ENCODE peak calls at places on chromosomes 1 and 21, in four cellular contexts. P is heart right ventricle, B is heart left ventricle, U is psoas muscle. I is an unnamed sample.

GRCh38 chr1:227459977-227460376 is 103.4 kb upstream of the ZNF678 start:
- DNase-seq in P (no peak), B (no peak), U (no peak), I (no peak)

GRCh38 chr1:20069932-20070331 is at the start of gene PLA2G5:
- DNase-seq in P (peak), B (peak), U (peak), I (peak)

GRCh38 chr21:27422435-27422834 is 455.5 kb upstream of the ADAMTS5 start:
- DNase-seq in P (no peak), B (no peak), U (no peak), I (no peak)

GRCh38 chr1:88175631-88176226 is 508.3 kb upstream of the PKN2 start:
- DNase-seq in P (no peak), B (no peak), U (no peak), I (no peak)

GRCh38 chr1:59707216-59707615 is 107.5 kb upstream of the HOOK1 start:
- DNase-seq in P (peak), B (peak), U (peak), I (peak)

GRCh38 chr1:169586395-169587255 is at the start of gene F5:
- DNase-seq in P (peak), B (peak), U (peak), I (peak)

GRCh38 chr1:236922190-236922589 is 82.1 kb downstream of the MT1HL1 start:
- DNase-seq in P (no peak), B (no peak), U (no peak), I (no peak)

GRCh38 chr1:42436794-42437458 is 18.9 kb downstream of the ZMYND12 start:
- DNase-seq in P (no peak), B (no peak), U (no peak), I (no peak)

DNA sequence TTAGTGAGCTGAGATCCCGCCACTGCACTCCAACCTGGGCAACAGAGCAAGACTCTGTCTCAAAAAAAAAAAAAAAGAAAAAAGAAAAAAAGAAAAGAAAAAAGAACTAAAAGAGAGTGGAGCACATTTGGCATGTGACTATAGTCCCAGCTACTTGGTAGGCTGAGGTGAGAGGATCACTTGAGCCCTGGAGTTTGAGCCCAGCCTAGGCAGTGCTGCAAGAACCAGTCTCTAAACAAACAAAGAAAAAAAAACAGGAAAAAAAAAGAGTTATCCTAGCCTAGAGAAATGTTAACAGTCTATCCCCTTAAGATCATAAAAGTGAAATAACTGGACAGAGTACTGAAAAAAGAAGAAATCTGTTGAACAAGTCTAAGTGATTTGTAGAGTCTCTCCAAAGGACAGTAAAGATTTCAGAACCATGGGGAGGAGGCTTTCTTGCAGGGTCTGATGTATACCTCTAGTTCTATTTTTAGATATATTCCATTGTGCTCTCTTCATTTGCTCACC is 4.5 kb upstream of the PRDX1 start:
- DNase-seq in P (no peak), B (no peak), U (no peak), I (no peak)
- H3K27ac ChIP-seq in P (no peak), B (no peak), U (no peak), I (no peak)

DNA sequence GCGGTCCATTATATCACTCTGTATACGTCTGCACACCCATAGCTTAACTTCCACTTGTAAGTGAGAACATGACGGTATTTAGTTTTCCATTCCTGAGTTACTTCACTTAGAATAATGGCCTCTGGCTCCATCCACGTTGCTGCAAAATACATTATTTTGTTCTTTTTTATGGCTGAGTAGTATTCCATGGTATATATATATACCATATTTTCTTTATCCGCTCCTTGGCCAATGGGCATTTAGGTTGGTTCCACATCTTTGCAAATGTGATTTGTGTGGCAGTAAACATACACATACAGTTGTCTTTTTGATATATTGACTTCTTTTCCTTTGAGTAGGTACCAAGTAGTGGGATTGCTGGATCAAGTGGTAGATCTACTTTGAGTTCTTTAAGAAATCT is 245.1 kb downstream of the NFIA start:
- DNase-seq in P (no peak), B (no peak), U (no peak), I (no peak)
- H3K4me3 ChIP-seq in P (no peak), B (no peak), U (no peak), I (no peak)

GRCh38 chr21:30962013-30962412 is 76.3 kb downstream of the KRTAP19-8 start:
- DNase-seq in P (no peak), B (no peak), U (no peak), I (no peak)
- TF ChIP-seq CTCF in P (no peak), B (no peak), U (no peak), I (no peak)

GRCh38 chr1:210738256-210738655 is 395.7 kb downstream of the KCNH1 start:
- DNase-seq in P (no peak), B (no peak), U (no peak), I (no peak)

GRCh38 chr1:210741564-210741963 is 392.4 kb downstream of the KCNH1 start:
- DNase-seq in P (no peak), B (no peak), U (no peak), I (no peak)

GRCh38 chr1:210743038-210743437 is 390.9 kb downstream of the KCNH1 start:
- DNase-seq in P (no peak), B (no peak), U (no peak), I (no peak)

GRCh38 chr1:210736681-210737080 is 397.3 kb downstream of the KCNH1 start:
- DNase-seq in P (no peak), B (no peak), U (no peak), I (no peak)

DNA sequence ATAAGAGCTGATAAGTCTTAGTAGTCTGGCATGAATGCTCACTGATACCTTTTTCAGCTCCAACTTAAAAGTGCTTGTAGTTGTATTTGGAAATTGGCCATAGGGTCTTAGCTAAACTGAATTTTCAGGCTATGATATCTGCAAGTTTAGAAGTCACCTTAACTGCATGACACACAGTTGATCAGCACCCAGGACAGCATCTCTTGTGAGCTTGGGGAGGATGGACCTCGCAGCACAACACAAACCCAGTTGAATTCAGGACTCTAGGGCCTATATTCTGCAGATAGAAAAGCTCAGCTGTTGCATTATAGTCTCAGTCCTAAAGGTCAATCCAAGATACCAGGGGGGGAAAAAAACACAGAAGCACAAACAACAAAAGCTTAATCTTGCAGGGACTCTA is 394.3 kb downstream of the KCNH1 start:
- DNase-seq in P (no peak), B (no peak), U (no peak), I (no peak)
- H3K27ac ChIP-seq in P (no peak), B (no peak), U (no peak), I (no peak)

GRCh38 chr1:24110642-24111263 is 1.2 kb downstream of the MYOM3 start:
- DNase-seq in P (peak), B (peak), U (peak), I (peak)
- H3K4me3 ChIP-seq in P (peak), B (peak), U (peak), I (peak)

DNA sequence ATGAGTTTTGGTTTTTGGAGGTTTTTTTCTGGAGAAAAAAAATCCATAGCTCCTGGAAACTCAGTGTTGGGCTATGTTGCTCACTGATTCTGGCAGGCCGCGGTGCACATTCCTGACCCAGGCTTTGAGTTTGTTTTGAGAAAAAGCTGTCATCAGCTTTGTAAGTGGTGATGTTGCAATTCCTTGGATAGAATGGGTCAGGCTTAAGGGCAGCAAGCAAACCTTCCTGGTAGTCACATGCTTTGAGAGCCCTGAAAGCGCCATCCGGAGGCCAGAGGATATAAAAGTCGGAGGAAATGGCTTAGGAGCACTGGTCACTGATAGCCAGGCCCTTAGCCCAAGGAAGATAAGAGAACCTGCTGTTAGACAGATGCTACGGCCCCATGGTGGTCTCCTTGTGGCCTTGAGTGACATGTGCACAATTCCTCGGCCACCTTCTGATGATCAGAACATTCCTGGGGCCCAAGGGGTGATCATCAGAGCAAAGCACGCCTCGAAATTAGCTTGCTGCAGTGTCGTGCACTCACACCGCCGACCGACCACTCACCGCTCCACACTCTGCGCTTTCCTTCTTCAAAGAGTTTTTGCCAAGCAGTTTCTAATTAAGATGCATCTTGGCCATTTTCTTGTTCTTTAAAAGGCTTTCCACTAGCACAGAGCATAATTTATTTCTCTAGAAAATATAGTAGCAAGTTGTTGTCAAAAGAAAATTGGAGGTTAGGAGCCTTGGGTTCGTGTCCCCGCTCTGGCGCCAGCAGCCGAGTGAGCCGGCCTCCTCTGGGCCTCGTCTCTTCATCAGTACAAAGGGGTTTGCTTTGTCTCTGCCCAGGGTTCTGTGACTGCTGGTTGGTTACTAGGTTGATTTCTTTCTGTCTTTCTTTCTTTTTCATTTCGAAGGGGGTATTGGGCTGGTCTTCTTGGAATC is 78.7 kb downstream of the MAN1C1 start:
- DNase-seq in P (peak), B (peak), U (peak), I (peak)
- TF ChIP-seq CTCF in P (no peak), B (peak), U (peak), I (peak)

DNA sequence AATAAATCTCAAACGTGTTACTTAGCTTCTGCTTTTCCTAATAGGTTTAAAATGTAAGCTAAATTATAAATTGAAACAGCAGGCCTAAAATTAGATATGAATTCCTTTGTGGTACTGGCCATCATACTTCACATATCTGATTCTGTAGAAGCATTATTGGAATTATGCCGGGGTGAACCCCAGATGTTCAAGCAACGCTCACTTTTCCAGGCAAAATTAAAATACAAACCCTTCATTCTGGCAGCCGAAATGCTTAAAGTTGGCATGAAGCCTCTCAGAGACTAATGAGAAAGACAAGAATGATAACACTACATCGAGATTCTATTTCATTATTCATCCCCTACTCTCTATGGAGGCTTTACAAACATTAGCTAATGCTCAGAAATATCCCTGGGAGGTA is 1352.7 kb upstream of the ADGRL2 start:
- DNase-seq in P (no peak), B (no peak), U (no peak), I (no peak)
- H3K27ac ChIP-seq in P (no peak), B (no peak), U (no peak), I (no peak)

DNA sequence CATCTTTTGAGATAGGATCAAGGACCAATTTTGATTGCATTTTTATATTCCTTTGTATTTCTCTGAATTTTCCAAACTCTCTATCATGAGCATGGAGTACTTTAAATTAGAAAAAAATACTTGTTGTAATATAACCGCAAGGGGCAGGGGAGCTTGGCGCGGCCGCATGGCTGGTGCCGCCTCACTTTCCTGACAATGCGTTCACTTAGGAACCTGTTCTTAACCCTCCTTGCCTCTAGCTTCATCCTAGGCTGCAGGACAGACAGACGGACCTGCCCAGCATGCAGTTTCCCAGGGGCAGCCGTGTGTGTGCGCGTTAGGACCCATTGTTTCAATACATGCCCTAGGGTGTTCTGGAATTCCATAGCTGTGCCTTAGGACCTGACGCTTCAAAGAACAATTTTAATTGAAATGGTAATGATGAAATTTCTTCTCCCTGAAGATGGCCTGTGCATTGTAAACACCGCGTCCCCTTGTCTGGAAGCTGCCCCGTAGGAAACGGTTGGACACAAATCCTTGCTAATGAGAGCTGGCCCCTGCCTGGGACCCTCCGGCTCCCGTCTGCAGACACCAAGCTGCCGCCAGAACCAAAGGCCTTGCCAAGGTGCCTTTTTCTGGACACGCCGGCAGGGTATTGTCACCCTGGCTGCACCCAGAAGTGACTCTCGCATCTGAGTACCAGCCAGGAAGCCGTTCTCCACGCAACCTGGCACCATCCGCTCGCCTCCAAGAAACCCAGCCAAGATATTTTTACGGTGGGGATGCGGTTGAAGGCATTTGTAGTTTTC is 466.4 kb downstream of the NPHP4 start:
- DNase-seq in P (no peak), B (no peak), U (no peak), I (no peak)
- H3K4me3 ChIP-seq in P (no peak), B (no peak), U (no peak), I (no peak)

GRCh38 chr1:112723511-112723839 is 8.3 kb upstream of the PPM1J start:
- DNase-seq in P (no peak), B (no peak), U (no peak), I (no peak)

GRCh38 chr1:112731451-112731850 is 16.3 kb upstream of the PPM1J start:
- DNase-seq in P (no peak), B (no peak), U (no peak), I (no peak)

GRCh38 chr1:112722601-112723510 is 7.7 kb upstream of the PPM1J start:
- DNase-seq in P (no peak), B (no peak), U (no peak), I (no peak)

GRCh38 chr1:112729909-112730308 is 14.8 kb upstream of the PPM1J start:
- DNase-seq in P (no peak), B (no peak), U (no peak), I (no peak)

DNA sequence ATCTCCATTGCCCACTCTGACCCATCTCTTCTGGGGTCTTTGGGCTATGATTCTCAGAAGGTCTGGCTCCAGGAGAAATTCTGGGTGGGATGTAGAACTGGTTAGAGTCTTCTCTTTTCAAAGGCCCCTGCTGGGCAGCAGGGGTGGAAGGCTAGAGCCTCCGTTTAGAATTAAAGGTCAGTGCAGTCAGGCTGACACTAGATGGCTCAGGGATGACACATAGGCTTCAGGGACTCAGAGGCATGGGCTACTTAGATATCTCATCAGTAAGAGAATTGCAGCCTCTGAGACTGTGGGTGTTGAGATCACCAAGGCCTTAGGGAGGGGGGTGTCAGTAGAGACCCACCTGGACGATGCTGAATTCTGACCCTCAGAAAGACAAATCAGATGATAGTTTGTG is 12.6 kb upstream of the PPM1J start:
- DNase-seq in P (no peak), B (no peak), U (no peak), I (no peak)
- TF ChIP-seq CTCF in P (no peak), B (no peak), U (no peak), I (no peak)

GRCh38 chr1:25516686-25517085 is 26.7 kb upstream of the LDLRAP1 start:
- DNase-seq in P (no peak), B (no peak), U (no peak), I (no peak)

GRCh38 chr1:25520446-25521061 is 22.9 kb upstream of the LDLRAP1 start:
- DNase-seq in P (peak), B (peak), U (peak), I (peak)

GRCh38 chr1:25517476-25518394 is 25.7 kb upstream of the LDLRAP1 start:
- DNase-seq in P (no peak), B (no peak), U (no peak), I (no peak)

GRCh38 chr1:25522240-25522639 is 21.2 kb upstream of the LDLRAP1 start:
- DNase-seq in P (no peak), B (no peak), U (no peak), I (no peak)

GRCh38 chr1:25519624-25520023 is 23.8 kb upstream of the LDLRAP1 start:
- DNase-seq in P (no peak), B (no peak), U (no peak), I (no peak)
- H3K27ac ChIP-seq in P (no peak), B (no peak), U (no peak), I (no peak)